ENCODE peak calls at places on chromosomes 12 and 14, in seven cellular contexts. I, A, T, U, C, K and F are unnamed samples.

GRCh38 chr12:8554451-8555195 is 13.9 kb upstream of the CLEC4E start:
- DNase-seq in I (no peak), A (no peak), T (peak), U (no peak), C (no peak), K (no peak), F (no peak)

GRCh38 chr14:52422650-52423356 is 108.7 kb downstream of the PTGER2 start:
- DNase-seq in I (no peak), A (no peak), T (no peak), U (no peak), C (no peak), K (no peak), F (no peak)

GRCh38 chr14:64968651-64969050 is 3.5 kb downstream of the RAB15 start:
- DNase-seq in I (no peak), A (no peak), T (no peak), U (no peak), C (no peak), K (no peak), F (no peak)

GRCh38 chr12:112488257-112488926 is 69.6 kb downstream of the PTPN11 start:
- DNase-seq in I (no peak), A (no peak), T (no peak), U (no peak), C (no peak), K (no peak), F (no peak)

GRCh38 chr12:39048395-39048794 is 143.0 kb upstream of the CPNE8 start:
- DNase-seq in I (no peak), A (no peak), T (no peak), U (no peak), C (no peak), K (no peak), F (no peak)

GRCh38 chr12:32025906-32026305 is 66.7 kb downstream of the RESF1 start:
- DNase-seq in I (no peak), A (no peak), T (no peak), U (no peak), C (no peak), K (no peak), F (no peak)

GRCh38 chr14:42460673-42461072 is 854.0 kb downstream of the LRFN5 start:
- DNase-seq in I (no peak), A (no peak), T (no peak), U (no peak), C (no peak), K (no peak), F (no peak)

GRCh38 chr12:5166976-5167375 is 123.3 kb downstream of the KCNA5 start:
- DNase-seq in I (no peak), A (no peak), T (no peak), U (no peak), C (no peak), K (no peak), F (no peak)

GRCh38 chr14:93219103-93219726 is 12.2 kb downstream of the UBR7 start:
- DNase-seq in I (no peak), A (no peak), T (peak), U (peak), C (no peak), K (no peak), F (no peak)

GRCh38 chr12:62701492-62701891 is 233.5 kb downstream of the PPM1H start:
- DNase-seq in I (no peak), A (no peak), T (no peak), U (no peak), C (no peak), K (no peak), F (no peak)

GRCh38 chr14:76958975-76959710 is 69.4 kb downstream of the IRF2BPL start:
- DNase-seq in I (no peak), A (no peak), T (peak), U (peak), C (no peak), K (no peak), F (no peak)

GRCh38 chr14:68727315-68728078 is 65.4 kb downstream of the ZFP36L1 start:
- DNase-seq in I (peak), A (no peak), T (no peak), U (peak), C (no peak), K (no peak), F (no peak)

GRCh38 chr12:25906651-25907340 is 51.7 kb upstream of the RASSF8 start:
- DNase-seq in I (no peak), A (no peak), T (no peak), U (no peak), C (no peak), K (no peak), F (no peak)

GRCh38 chr14:59918824-59919581 is 941 bp upstream of the LRRC9 start:
- DNase-seq in I (no peak), A (no peak), T (peak), U (peak), C (no peak), K (no peak), F (no peak)

GRCh38 chr14:69669375-69669774 is 58.0 kb downstream of the SUSD6 start:
- DNase-seq in I (no peak), A (no peak), T (no peak), U (no peak), C (no peak), K (no peak), F (no peak)

GRCh38 chr14:44616204-44616603 is 109.1 kb upstream of the FSCB start:
- DNase-seq in I (no peak), A (no peak), T (no peak), U (no peak), C (no peak), K (no peak), F (no peak)

GRCh38 chr12:104684884-104685283 is 228.1 kb downstream of the CHST11 start:
- DNase-seq in I (no peak), A (no peak), T (no peak), U (no peak), C (no peak), K (no peak), F (no peak)

GRCh38 chr12:121789233-121789781 is 4.2 kb downstream of the RHOF start:
- DNase-seq in I (peak), A (no peak), T (no peak), U (no peak), C (no peak), K (no peak), F (no peak)

GRCh38 chr14:71852201-71852600 is 80.0 kb upstream of the RGS6 start:
- DNase-seq in I (no peak), A (no peak), T (no peak), U (no peak), C (no peak), K (no peak), F (no peak)

GRCh38 chr12:3673960-3674708 is 78.8 kb downstream of the CRACR2A start:
- DNase-seq in I (no peak), A (no peak), T (no peak), U (no peak), C (no peak), K (no peak), F (no peak)

GRCh38 chr12:121903202-121903601 is 14.6 kb downstream of the PSMD9 start:
- DNase-seq in I (no peak), A (no peak), T (peak), U (no peak), C (no peak), K (no peak), F (no peak)

GRCh38 chr12:95978351-95978750 is 17.8 kb downstream of the HAL start:
- DNase-seq in I (no peak), A (no peak), T (no peak), U (no peak), C (no peak), K (no peak), F (no peak)

GRCh38 chr14:84025258-84026012 is 1504.5 kb upstream of the FLRT2 start:
- DNase-seq in I (no peak), A (no peak), T (no peak), U (no peak), C (no peak), K (no peak), F (no peak)

GRCh38 chr14:54493293-54493692 is 4.5 kb upstream of the GMFB start:
- DNase-seq in I (no peak), A (no peak), T (peak), U (no peak), C (peak), K (no peak), F (no peak)

GRCh38 chr12:77847665-77848431 is 17.2 kb downstream of the NAV3 start:
- DNase-seq in I (no peak), A (no peak), T (no peak), U (no peak), C (no peak), K (no peak), F (no peak)

GRCh38 chr14:101228949-101229541 is 325.5 kb upstream of the RTL1 start:
- DNase-seq in I (peak), A (no peak), T (peak), U (no peak), C (no peak), K (no peak), F (no peak)

GRCh38 chr12:823043-823698 is 70.8 kb downstream of the WNK1 start:
- DNase-seq in I (no peak), A (no peak), T (no peak), U (no peak), C (no peak), K (no peak), F (no peak)

GRCh38 chr14:64248689-64249088 is 45.5 kb downstream of the ESR2 start:
- DNase-seq in I (no peak), A (no peak), T (no peak), U (no peak), C (no peak), K (no peak), F (no peak)

GRCh38 chr14:47044841-47045240 is 393.3 kb upstream of the RPL10L start:
- DNase-seq in I (no peak), A (no peak), T (no peak), U (no peak), C (peak), K (no peak), F (no peak)

GRCh38 chr14:43406936-43407335 is 1100.1 kb downstream of the FSCB start:
- DNase-seq in I (no peak), A (no peak), T (no peak), U (no peak), C (no peak), K (no peak), F (no peak)

GRCh38 chr14:95424533-95424932 is 91.9 kb downstream of the SYNE3 start:
- DNase-seq in I (no peak), A (peak), T (no peak), U (peak), C (no peak), K (no peak), F (no peak)

GRCh38 chr14:22820731-22821130 is 5.5 kb upstream of the SLC7A7 start:
- DNase-seq in I (no peak), A (no peak), T (peak), U (no peak), C (no peak), K (no peak), F (no peak)

GRCh38 chr14:70804556-70805162 is 4.7 kb downstream of the MAP3K9 start:
- DNase-seq in I (no peak), A (no peak), T (no peak), U (no peak), C (no peak), K (no peak), F (no peak)

GRCh38 chr14:95330591-95331370 is 11.1 kb upstream of the CLMN start:
- DNase-seq in I (no peak), A (no peak), T (no peak), U (no peak), C (no peak), K (no peak), F (no peak)

GRCh38 chr12:27537855-27538675 is 14.1 kb downstream of the PPFIBP1 start:
- DNase-seq in I (no peak), A (no peak), T (no peak), U (no peak), C (no peak), K (no peak), F (no peak)

GRCh38 chr12:27534060-27534764 is 10.2 kb downstream of the PPFIBP1 start:
- DNase-seq in I (no peak), A (no peak), T (no peak), U (no peak), C (no peak), K (no peak), F (no peak)

GRCh38 chr12:27531916-27532315 is 7.9 kb downstream of the PPFIBP1 start:
- DNase-seq in I (no peak), A (no peak), T (no peak), U (no peak), C (no peak), K (no peak), F (no peak)

GRCh38 chr12:27534765-27535161 is 10.8 kb downstream of the PPFIBP1 start:
- DNase-seq in I (no peak), A (no peak), T (no peak), U (no peak), C (no peak), K (no peak), F (no peak)

GRCh38 chr12:27535318-27535717 is 11.3 kb downstream of the PPFIBP1 start:
- DNase-seq in I (no peak), A (no peak), T (no peak), U (no peak), C (no peak), K (no peak), F (no peak)
- TF ChIP-seq EP300 in I (no peak), A (no peak), T (no peak), U (no peak), C (no peak), K (no peak), F (no peak)

GRCh38 chr14:31561155-31561846 is at the start of gene NUBPL:
- DNase-seq in I (peak), A (peak), T (peak), U (peak), C (peak), K (peak), F (peak)
- TF ChIP-seq POLR2A in I (peak), A (peak), T (peak), U (peak), C (peak), K (peak), F (peak)

GRCh38 chr14:49969961-49970360 is 77.1 kb downstream of the ARF6 start:
- DNase-seq in I (no peak), A (no peak), T (no peak), U (no peak), C (no peak), K (no peak), F (no peak)

GRCh38 chr14:49970474-49971147 is 77.7 kb downstream of the ARF6 start:
- DNase-seq in I (no peak), A (no peak), T (no peak), U (peak), C (no peak), K (no peak), F (no peak)

GRCh38 chr14:49972840-49973239 is 80.0 kb downstream of the ARF6 start:
- DNase-seq in I (no peak), A (peak), T (peak), U (peak), C (no peak), K (no peak), F (no peak)

GRCh38 chr14:49972199-49972671 is 79.4 kb downstream of the ARF6 start:
- DNase-seq in I (no peak), A (no peak), T (peak), U (no peak), C (no peak), K (no peak), F (no peak)

DNA sequence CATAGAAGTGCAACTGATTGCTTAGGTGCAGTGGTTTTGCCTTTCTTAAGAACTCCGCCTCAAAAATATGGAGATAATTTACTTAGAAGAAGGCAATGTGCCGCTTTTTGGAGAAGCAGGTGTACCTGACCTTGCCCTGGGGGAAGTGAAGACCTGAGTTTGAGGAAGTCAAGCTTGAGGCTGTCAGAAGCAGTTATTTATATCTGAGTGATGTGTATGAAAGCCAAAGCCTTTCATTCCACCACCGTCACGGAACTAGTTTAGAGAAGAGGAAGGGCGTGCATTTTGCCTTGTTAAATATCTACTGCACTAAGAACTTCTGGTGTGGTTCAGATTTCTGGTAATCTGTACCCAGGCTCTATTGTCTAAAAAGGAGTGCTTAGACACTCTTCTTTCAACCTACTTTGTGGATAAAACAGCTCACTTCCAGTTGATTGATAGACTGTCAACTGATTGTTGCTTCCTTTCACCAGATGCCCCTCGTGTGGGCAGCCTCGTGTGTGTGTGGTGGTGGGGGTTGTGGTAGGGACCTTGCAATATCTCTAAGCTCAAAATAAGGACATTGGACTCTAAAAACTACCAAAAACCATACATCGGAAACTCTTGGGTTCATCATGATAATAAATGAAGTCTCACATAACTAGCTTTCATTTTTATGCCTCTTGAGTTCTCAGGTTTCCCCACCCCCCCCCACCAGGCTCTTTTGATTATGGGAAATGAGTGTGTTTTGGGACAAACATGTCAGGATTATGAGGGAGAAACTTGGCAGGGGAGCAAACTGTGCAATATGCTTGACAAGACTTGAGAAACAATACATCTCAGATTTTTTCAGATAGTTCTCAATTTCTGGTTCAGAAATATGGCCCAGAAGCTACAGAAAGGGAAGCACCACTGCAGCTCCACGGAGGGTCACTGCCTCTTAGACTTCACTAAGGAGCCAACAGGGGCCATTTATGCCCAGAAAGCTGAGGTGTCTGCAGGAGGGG is 78.6 kb downstream of the ARF6 start:
- DNase-seq in I (no peak), A (no peak), T (no peak), U (peak), C (no peak), K (no peak), F (no peak)
- TF ChIP-seq EP300 in I (no peak), A (no peak), T (no peak), U (no peak), C (no peak), K (no peak), F (no peak)

DNA sequence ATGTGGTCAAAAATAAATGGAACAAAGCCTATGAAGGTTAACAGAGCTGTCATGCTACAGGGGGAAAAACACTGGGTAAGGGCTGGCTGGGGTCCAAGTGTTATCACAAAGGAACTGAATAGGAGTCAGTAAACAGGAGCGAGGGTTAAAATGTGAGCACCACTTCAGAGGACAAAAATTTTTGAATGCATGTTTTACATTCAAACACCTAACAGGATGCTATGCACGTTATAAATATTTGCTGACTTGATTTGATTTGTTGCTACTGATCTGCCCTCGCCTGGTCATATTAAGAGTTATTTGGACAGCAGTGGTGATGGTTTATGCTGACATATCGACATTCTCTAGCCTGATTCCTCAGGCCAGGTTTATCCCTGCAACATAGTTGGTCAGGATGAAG is 7.4 kb upstream of the KTN1 start:
- DNase-seq in I (no peak), A (no peak), T (no peak), U (peak), C (no peak), K (no peak), F (no peak)
- TF ChIP-seq POLR2A in I (no peak), A (no peak), T (no peak), U (no peak), C (no peak), K (no peak), F (no peak)

DNA sequence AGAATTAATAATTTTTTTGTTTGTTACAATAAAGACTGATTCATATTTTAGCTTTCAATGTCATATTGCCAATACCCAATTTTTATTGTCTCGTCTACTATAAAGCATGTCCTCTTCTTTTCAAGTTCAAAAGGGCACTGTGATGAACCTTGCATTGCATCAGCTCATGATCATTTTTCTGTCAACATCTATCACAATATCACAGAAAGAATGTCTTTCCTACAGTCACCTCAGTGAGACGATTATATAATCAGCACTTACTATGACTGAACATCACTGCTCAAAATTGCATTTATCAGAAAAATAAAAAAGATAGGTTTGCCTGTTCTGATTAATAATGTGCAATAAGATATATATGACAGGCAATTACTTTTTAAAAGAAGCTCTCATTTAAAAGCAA is 228.8 kb upstream of the LRFN5 start:
- DNase-seq in I (no peak), A (no peak), T (no peak), U (no peak), C (no peak), K (no peak), F (no peak)
- TF ChIP-seq EP300 in I (no peak), A (no peak), T (no peak), U (no peak), C (no peak), K (no peak), F (no peak)

DNA sequence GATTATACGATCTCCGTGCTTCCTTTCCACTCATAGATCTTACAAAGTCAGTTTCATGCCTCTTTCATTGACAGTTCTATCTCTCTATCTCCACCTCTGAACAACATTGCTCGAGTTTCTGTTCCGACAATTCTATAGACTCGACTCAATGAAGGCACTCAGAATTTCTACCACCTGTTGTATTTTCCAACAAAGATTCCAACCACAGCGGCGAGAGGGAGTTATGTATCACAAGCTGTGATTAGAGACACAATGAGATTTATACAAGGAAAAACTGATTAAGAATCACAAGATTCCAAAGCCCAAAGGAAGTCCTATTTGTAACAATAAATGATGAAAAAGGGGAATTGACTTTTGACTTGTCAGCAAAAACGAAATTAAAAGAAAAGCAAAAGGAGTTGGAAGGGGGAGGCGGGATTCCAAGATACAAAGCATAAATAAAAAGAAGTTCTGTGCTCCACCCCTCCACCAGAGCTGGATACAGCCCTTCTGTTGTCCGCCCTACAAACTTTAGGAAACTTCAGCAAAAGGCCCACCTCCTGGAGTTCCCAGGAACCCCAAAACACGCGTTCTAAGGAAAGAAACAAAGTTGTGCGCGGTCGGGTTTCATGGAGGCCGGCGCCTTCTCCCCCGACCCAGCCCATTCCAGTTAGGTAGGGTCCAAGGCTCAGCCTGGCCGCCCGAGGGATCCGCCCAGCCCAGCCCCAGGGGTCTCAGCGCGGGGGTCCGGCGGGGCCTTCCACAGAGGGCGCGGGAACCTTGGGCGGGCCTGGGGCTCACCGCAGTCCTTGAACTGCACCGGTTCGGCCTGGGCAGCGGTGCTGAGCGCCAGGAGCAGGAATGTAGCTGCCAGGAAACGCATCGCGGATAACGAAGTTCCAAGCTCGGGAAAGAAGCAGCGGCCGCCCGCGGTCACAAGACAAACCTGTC is at the start of gene NPC2:
- DNase-seq in I (no peak), A (no peak), T (no peak), U (no peak), C (no peak), K (no peak), F (no peak)
- TF ChIP-seq POLR2A in I (peak), A (peak), T (peak), U (no peak), C (peak), K (peak), F (peak)

GRCh38 chr12:124655317-124656213 is 88.2 kb upstream of the NCOR2 start:
- DNase-seq in I (no peak), A (peak), T (peak), U (no peak), C (peak), K (peak), F (peak)
- TF ChIP-seq EP300 in I (no peak), A (no peak), T (no peak), U (no peak), C (no peak), K (no peak), F (no peak)